ENCODE peak calls at places on chromosome 11, in ten cellular contexts. T, D, A, V, M, E, Y, L, O and G are unnamed samples.

GRCh38 chr11:119205080-119205479 is 1.1 kb upstream of the CBL start:
- DNase-seq in V (peak), E (no peak), T (no peak), M (no peak), O (no peak), A (no peak), Y (no peak), D (no peak), L (no peak), G (no peak)

GRCh38 chr11:132685174-132685611 is 847.1 kb downstream of the OPCML start:
- DNase-seq in M (no peak), D (peak), A (no peak), L (no peak), O (no peak), Y (no peak), V (no peak), T (no peak), E (no peak), G (peak)

GRCh38 chr11:14248577-14248976 is 110.4 kb downstream of the RRAS2 start:
- DNase-seq in V (peak), M (no peak), O (no peak), L (no peak), T (no peak), E (no peak), Y (no peak), D (no peak), A (no peak), G (no peak)

GRCh38 chr11:64357904-64358535 is 942 bp upstream of the RPS6KA4 start:
- DNase-seq in D (peak), T (no peak), M (no peak), O (no peak), A (peak), Y (peak), L (no peak), E (no peak), V (no peak), G (peak)

GRCh38 chr11:11620251-11620965 is 1.4 kb downstream of the GALNT18 start:
- DNase-seq in Y (peak), L (no peak), D (peak), A (peak), M (no peak), T (no peak), E (peak), O (peak), V (peak), G (no peak)

GRCh38 chr11:93216511-93217121 is 18.8 kb upstream of the SLC36A4 start:
- DNase-seq in T (no peak), M (no peak), V (no peak), O (peak), A (no peak), Y (no peak), E (no peak), D (no peak), L (no peak), G (no peak)

GRCh38 chr11:119512373-119512772 is 89.4 kb upstream of the THY1 start:
- DNase-seq in V (peak), T (no peak), A (no peak), E (no peak), L (no peak), Y (no peak), D (no peak), M (no peak), O (no peak), G (no peak)

GRCh38 chr11:12129227-12129626 is 18.8 kb downstream of the MICAL2 start:
- DNase-seq in O (no peak), T (no peak), M (no peak), L (no peak), V (no peak), Y (no peak), D (no peak), A (no peak), E (no peak), G (no peak)

GRCh38 chr11:2099523-2100316 is 39.5 kb downstream of the IGF2 start:
- DNase-seq in M (peak), A (peak), T (no peak), O (peak), E (no peak), L (no peak), D (peak), V (no peak), Y (peak), G (no peak)

GRCh38 chr11:119103793-119104192 is 2.1 kb upstream of the DPAGT1 start:
- DNase-seq in L (no peak), O (no peak), T (no peak), M (no peak), V (no peak), E (no peak), Y (no peak), D (no peak), A (no peak), G (no peak)

GRCh38 chr11:87144266-87144665 is 106.5 kb downstream of the TMEM135 start:
- DNase-seq in V (no peak), A (no peak), O (no peak), L (no peak), M (no peak), Y (no peak), E (no peak), T (no peak), D (no peak), G (no peak)

GRCh38 chr11:131195801-131196517 is 174.5 kb upstream of the NTM start:
- DNase-seq in M (peak), D (no peak), L (no peak), A (no peak), E (no peak), Y (peak), V (no peak), T (no peak), O (peak), G (peak)

GRCh38 chr11:43359432-43359818 is 705 bp downstream of the TTC17 start:
- DNase-seq in D (peak), Y (peak), O (peak), A (no peak), V (peak), E (no peak), T (no peak), L (no peak), M (no peak), G (peak)

GRCh38 chr11:19279455-19279854 is 38.7 kb upstream of the E2F8 start:
- DNase-seq in T (no peak), L (no peak), D (no peak), E (peak), O (no peak), M (no peak), V (peak), A (no peak), Y (no peak), G (no peak)

GRCh38 chr11:27912916-27913315 is 195.0 kb downstream of the KIF18A start:
- DNase-seq in L (no peak), D (no peak), A (no peak), Y (no peak), M (no peak), O (no peak), T (no peak), V (no peak), E (no peak), G (peak)

GRCh38 chr11:27705873-27706820 is 5.9 kb upstream of the BDNF start:
- DNase-seq in A (no peak), L (no peak), M (no peak), E (no peak), D (no peak), Y (no peak), V (peak), T (no peak), O (no peak), G (no peak)

GRCh38 chr11:77672276-77672675 is 34.7 kb upstream of the CLNS1A start:
- DNase-seq in L (no peak), M (no peak), Y (peak), T (no peak), O (peak), D (peak), E (no peak), V (no peak), A (no peak), G (peak)

GRCh38 chr11:8597182-8597581 is 3.2 kb upstream of the STK33 start:
- DNase-seq in T (no peak), D (peak), V (no peak), O (no peak), L (no peak), M (no peak), A (no peak), Y (no peak), E (no peak), G (peak)

GRCh38 chr11:116730568-116730967 is 42.2 kb downstream of the BUD13 start:
- DNase-seq in Y (no peak), A (no peak), D (no peak), L (no peak), E (no peak), T (no peak), M (no peak), O (no peak), V (no peak), G (no peak)

GRCh38 chr11:114275295-114275694 is 20.9 kb upstream of the NNMT start:
- DNase-seq in T (no peak), Y (no peak), D (no peak), E (no peak), V (no peak), A (no peak), O (no peak), M (no peak), L (no peak), G (no peak)

GRCh38 chr11:87589082-87589481 is 551.3 kb downstream of the TMEM135 start:
- DNase-seq in A (no peak), Y (no peak), E (no peak), T (no peak), D (no peak), L (no peak), O (no peak), M (no peak), V (no peak), G (no peak)

GRCh38 chr11:128890543-128891409 is at the start of gene KCNJ5:
- DNase-seq in L (no peak), O (peak), D (peak), Y (no peak), V (no peak), E (no peak), A (peak), M (no peak), T (no peak), G (no peak)

GRCh38 chr11:3905080-3905953 is 49.9 kb downstream of the STIM1 start:
- DNase-seq in T (peak), L (no peak), A (no peak), V (peak), E (peak), M (peak), D (peak), Y (peak), O (peak), G (peak)

GRCh38 chr11:112459001-112459400 is 198.3 kb upstream of the PLET1 start:
- DNase-seq in O (no peak), E (no peak), Y (no peak), L (no peak), A (no peak), M (no peak), V (no peak), D (no peak), T (no peak), G (no peak)

GRCh38 chr11:38543311-38543710 is 1945.3 kb upstream of the RAG2 start:
- DNase-seq in Y (no peak), E (no peak), O (no peak), T (peak), A (no peak), D (peak), V (no peak), L (no peak), M (no peak), G (peak)

GRCh38 chr11:83881428-83881827 is 595.3 kb upstream of the CCDC90B start:
- DNase-seq in Y (no peak), E (no peak), M (no peak), D (no peak), L (no peak), T (no peak), O (no peak), V (peak), A (no peak), G (no peak)
- TF ChIP-seq CTCF in Y (no peak), E (no peak), M (no peak), D (no peak), L (no peak), T (no peak), O (no peak), V (peak), A (no peak), G (no peak)

DNA sequence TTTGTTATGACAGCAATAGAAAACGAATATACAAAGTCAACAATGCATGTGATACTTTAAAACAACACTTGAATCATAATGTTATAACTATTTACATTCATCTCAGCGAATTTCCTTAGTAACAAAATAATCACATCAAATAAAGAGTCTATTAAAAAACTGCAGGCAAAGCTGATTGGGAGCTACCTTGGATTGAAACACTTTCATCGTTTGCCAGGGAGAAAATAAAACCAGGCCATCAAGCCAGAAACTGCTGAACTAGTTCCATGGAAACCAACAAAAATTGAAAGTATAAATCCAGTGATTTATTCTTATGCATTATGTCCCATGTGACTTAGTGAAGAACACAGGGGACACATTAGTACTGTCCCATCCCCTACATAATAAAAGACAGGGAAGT is 21.8 kb downstream of the SLC35F2 start:
- DNase-seq in O (no peak), T (no peak), E (no peak), A (no peak), M (no peak), L (no peak), Y (no peak), D (no peak), V (no peak), G (no peak)
- H3K4me3 ChIP-seq in O (no peak), T (no peak), E (no peak), A (no peak), M (no peak), L (no peak), Y (no peak), D (no peak), V (no peak), G (no peak)

GRCh38 chr11:95577716-95578460 is 211.7 kb downstream of the FAM76B start:
- DNase-seq in L (no peak), A (no peak), O (no peak), V (peak), M (no peak), Y (no peak), T (peak), E (no peak), D (peak), G (peak)
- TF ChIP-seq CTCF in L (no peak), A (no peak), O (no peak), V (peak), M (no peak), Y (no peak), T (no peak), E (no peak), D (no peak), G (no peak)

DNA sequence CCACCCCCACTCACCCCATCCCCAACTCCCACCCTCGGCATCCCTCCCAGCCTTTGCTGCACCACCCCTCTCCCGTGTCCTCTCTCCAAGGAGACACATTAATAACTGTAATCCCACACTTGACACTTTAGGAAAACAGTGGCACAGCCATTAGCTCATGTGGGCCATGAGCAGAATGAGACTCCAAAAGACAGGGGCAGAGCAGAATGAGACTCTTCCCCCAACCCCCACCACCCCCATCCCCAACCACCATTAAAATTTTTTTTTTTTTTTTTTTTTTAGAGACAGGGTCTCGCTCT is 6.2 kb upstream of the SLCO2B1 start:
- DNase-seq in O (no peak), A (no peak), D (no peak), E (no peak), L (no peak), Y (no peak), M (no peak), T (no peak), V (no peak), G (no peak)
- H3K4me3 ChIP-seq in O (no peak), A (no peak), D (no peak), E (no peak), L (no peak), Y (no peak), M (no peak), T (no peak), V (no peak), G (no peak)